ENCODE peak calls at places on chromosome 14, in four cellular contexts. W is H1, K is K562, S is HepG2. X is an unnamed sample.

GRCh38 chr14:64091217-64091616 is 203.0 kb downstream of the ESR2 start:
- DNase-seq in W (no peak), K (no peak), S (no peak), X (no peak)

GRCh38 chr14:76484355-76484754 is 108.4 kb downstream of the ESRRB start:
- DNase-seq in W (no peak), K (no peak), S (no peak), X (no peak)

GRCh38 chr14:72638021-72638420 is 255.9 kb downstream of the DPF3 start:
- DNase-seq in W (no peak), K (no peak), S (no peak), X (no peak)

GRCh38 chr14:72781476-72782181 is 112.3 kb downstream of the DPF3 start:
- DNase-seq in W (peak), K (no peak), S (peak), X (no peak)

GRCh38 chr14:38138581-38139138 is 69.0 kb upstream of the SSTR1 start:
- DNase-seq in W (no peak), K (no peak), S (no peak), X (no peak)

GRCh38 chr14:88551936-88552565 is 2.8 kb downstream of the PTPN21 start:
- DNase-seq in W (peak), K (no peak), S (no peak), X (no peak)

GRCh38 chr14:67127174-67127573 is 62.1 kb upstream of the GARIN2 start:
- DNase-seq in W (no peak), K (no peak), S (no peak), X (no peak)

GRCh38 chr14:58663494-58664111 is 25.8 kb downstream of the DACT1 start:
- DNase-seq in W (no peak), K (no peak), S (no peak), X (no peak)

GRCh38 chr14:88682495-88683114 is 110.1 kb downstream of the EML5 start:
- DNase-seq in W (no peak), K (peak), S (no peak), X (no peak)

GRCh38 chr14:81936902-81937301 is 403.2 kb upstream of the SEL1L start:
- DNase-seq in W (no peak), K (no peak), S (no peak), X (no peak)

GRCh38 chr14:78836777-78837176 is 666.6 kb downstream of the NRXN3 start:
- DNase-seq in W (peak), K (peak), S (peak), X (peak)

GRCh38 chr14:106459971-106460730 is 933.8 kb downstream of the TMEM121 start:
- DNase-seq in W (no peak), K (peak), S (no peak), X (no peak)

GRCh38 chr14:81519200-81519998 is 14.3 kb downstream of the SEL1L start:
- DNase-seq in W (no peak), K (peak), S (no peak), X (peak)

GRCh38 chr14:21505009-21505553 is 6.1 kb downstream of the METTL3 start:
- DNase-seq in W (no peak), K (no peak), S (no peak), X (peak)

GRCh38 chr14:93049295-93049694 is 66.4 kb downstream of the ITPK1 start:
- DNase-seq in W (no peak), K (no peak), S (no peak), X (no peak)

GRCh38 chr14:70934502-70935134 is 27.4 kb downstream of the PCNX1 start:
- DNase-seq in W (no peak), K (no peak), S (peak), X (peak)

GRCh38 chr14:57390806-57391562 is 598 bp downstream of the NAA30 start:
- DNase-seq in W (peak), K (peak), S (no peak), X (no peak)

GRCh38 chr14:35114036-35114435 is 7.8 kb downstream of the PPP2R3C start:
- DNase-seq in W (no peak), K (no peak), S (no peak), X (no peak)

GRCh38 chr14:91228112-91229004 is 16.1 kb downstream of the GPR68 start:
- DNase-seq in W (peak), K (peak), S (no peak), X (peak)

GRCh38 chr14:76439237-76439775 is 63.4 kb downstream of the ESRRB start:
- DNase-seq in W (no peak), K (no peak), S (no peak), X (no peak)

GRCh38 chr14:68216072-68216471 is 396.5 kb downstream of the RAD51B start:
- DNase-seq in W (no peak), K (no peak), S (no peak), X (no peak)

GRCh38 chr14:92653162-92653651 is 95.2 kb downstream of the LGMN start:
- DNase-seq in W (no peak), K (no peak), S (no peak), X (no peak)

GRCh38 chr14:36022765-36023415 is 153.6 kb downstream of the PTCSC3 start:
- DNase-seq in W (no peak), K (no peak), S (no peak), X (no peak)

DNA sequence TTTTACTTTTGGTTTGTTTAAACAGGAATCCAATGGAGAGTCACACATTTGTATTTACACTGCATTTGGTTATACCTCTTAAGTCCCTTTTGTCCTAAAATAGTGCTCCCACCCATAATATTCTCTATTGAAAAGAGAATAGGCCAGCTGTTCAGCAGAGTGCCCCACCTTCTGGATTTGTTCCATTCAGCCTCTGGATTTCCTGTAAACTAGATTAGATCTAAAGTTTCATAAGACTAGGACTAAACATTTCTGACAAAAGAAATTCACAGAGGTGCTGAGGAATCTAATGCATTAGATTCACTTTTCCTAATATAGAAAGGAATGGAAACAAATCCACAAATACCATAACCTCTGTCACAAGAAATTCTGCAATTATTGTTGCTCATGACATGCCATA is 38.1 kb downstream of the GCH1 start:
- DNase-seq in W (no peak), K (no peak), S (no peak), X (no peak)
- TF ChIP-seq RAD21 in W (no peak), K (no peak), S (no peak), X (no peak)

GRCh38 chr14:69652942-69653680 is 41.7 kb downstream of the SUSD6 start:
- DNase-seq in W (no peak), K (peak), S (no peak), X (no peak)
- H3K4me2 ChIP-seq in W (no peak), K (peak), S (no peak), X (peak)

GRCh38 chr14:85529803-85530574 is at the start of gene FLRT2:
- DNase-seq in W (peak), K (no peak), S (no peak), X (no peak)
- TF ChIP-seq CBX5 in W (no peak), K (no peak), S (no peak), X (no peak)

GRCh38 chr14:104294983-104295680 is 156.7 kb downstream of the KIF26A start:
- DNase-seq in W (no peak), K (no peak), S (no peak), X (no peak)

GRCh38 chr14:104292084-104292970 is 153.9 kb downstream of the KIF26A start:
- DNase-seq in W (no peak), K (no peak), S (no peak), X (no peak)

GRCh38 chr14:104293231-104293841 is 154.9 kb downstream of the KIF26A start:
- DNase-seq in W (no peak), K (no peak), S (no peak), X (no peak)

GRCh38 chr14:104294628-104294982 is 156.2 kb downstream of the KIF26A start:
- DNase-seq in W (no peak), K (no peak), S (no peak), X (no peak)

GRCh38 chr14:104293851-104294627 is 155.7 kb downstream of the KIF26A start:
- DNase-seq in W (no peak), K (no peak), S (no peak), X (no peak)
- TF ChIP-seq RAD21 in W (peak), K (no peak), S (no peak), X (no peak)

GRCh38 chr14:94465042-94465441 is 11.0 kb downstream of the SERPINA9 start:
- DNase-seq in W (no peak), K (no peak), S (no peak), X (no peak)
- H3K4me2 ChIP-seq in W (no peak), K (no peak), S (peak), X (no peak)

GRCh38 chr14:74947353-74948227 is 7.8 kb downstream of the PGF start:
- DNase-seq in W (no peak), K (no peak), S (no peak), X (no peak)

GRCh38 chr14:74948228-74949175 is 6.9 kb downstream of the PGF start:
- DNase-seq in W (no peak), K (no peak), S (no peak), X (no peak)

GRCh38 chr14:74945261-74945851 is 10.0 kb downstream of the PGF start:
- DNase-seq in W (peak), K (peak), S (no peak), X (no peak)

GRCh38 chr14:74945852-74946658 is 9.3 kb downstream of the PGF start:
- DNase-seq in W (peak), K (peak), S (peak), X (no peak)

DNA sequence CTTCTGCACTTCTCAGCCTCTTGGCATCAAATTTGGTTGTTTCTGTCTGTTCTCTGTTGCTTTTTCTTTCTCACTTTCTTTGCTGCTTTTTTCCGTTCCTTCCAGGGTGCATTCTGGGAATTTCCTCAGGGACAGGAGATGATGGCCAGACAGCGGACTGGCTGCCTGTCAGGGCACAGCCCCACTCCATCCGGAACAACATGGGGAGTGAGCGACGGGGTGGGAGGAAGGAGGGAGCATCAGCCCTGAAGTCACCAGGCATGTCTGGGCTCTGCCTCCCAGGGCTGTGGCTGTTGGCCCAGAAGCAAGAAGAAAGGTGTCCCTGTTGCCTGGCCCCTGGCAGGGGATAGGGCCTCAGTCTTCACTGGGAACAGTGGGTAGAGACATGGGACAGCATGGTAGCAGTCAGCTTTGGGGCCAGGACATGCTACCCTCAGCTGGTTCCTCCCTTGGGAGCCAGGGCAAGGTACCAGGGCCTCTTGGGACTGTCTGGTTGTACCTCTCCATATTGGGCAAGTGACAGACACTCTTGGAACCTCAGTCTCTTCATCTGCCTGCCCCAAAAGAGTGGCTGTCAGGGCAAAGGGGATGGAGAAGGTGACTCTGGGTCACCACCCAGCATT is 8.6 kb downstream of the PGF start:
- DNase-seq in W (no peak), K (no peak), S (no peak), X (no peak)
- TF ChIP-seq CBX5 in W (no peak), K (no peak), S (no peak), X (no peak)

GRCh38 chr14:80447396-80447795 is 236.1 kb upstream of the DIO2 start:
- DNase-seq in W (no peak), K (no peak), S (no peak), X (no peak)
- TF ChIP-seq RAD21 in W (no peak), K (no peak), S (no peak), X (no peak)